ENCODE peak calls at places on chromosome 4, in seven cellular contexts. Z is GM12865; S is cardiac fibroblast; A is cardiac muscle cell; C is lung; X is CD8-positive, alpha-beta T cell; H is WERI-Rb-1. E is an unnamed sample.

GRCh38 chr4:76214269-76214628 is 625 bp upstream of the SCARB2 start:
- DNase-seq in A (no peak), H (no peak), S (no peak), X (no peak), C (peak; percentile 41), Z (no peak), E (peak; percentile 66)

GRCh38 chr4:95181446-95182306 is 367.1 kb downstream of the UNC5C start:
- DNase-seq in H (no peak), A (peak; percentile 19), X (no peak), C (no peak), Z (peak; percentile 18), S (peak; percentile 77), E (no peak)

GRCh38 chr4:169307581-169307980 is 36.8 kb upstream of the SH3RF1 start:
- DNase-seq in X (no peak), Z (no peak), A (no peak), C (no peak), H (no peak), S (no peak), E (no peak)

GRCh38 chr4:66927937-66928336 is 617.4 kb downstream of the CENPC start:
- DNase-seq in H (peak; percentile 37), X (no peak), C (no peak), S (no peak), A (no peak), Z (no peak), E (no peak)

GRCh38 chr4:17721496-17722360 is 59.7 kb downstream of the FAM184B start:
- DNase-seq in Z (no peak), A (peak; percentile 60), C (no peak), H (no peak), S (peak; percentile 54), X (no peak), E (no peak)

GRCh38 chr4:127975121-127975770 is 10.0 kb downstream of the ABHD18 start:
- DNase-seq in A (no peak), Z (no peak), C (no peak), X (no peak), H (no peak), S (peak; percentile 75), E (no peak)

GRCh38 chr4:38663021-38663800 is 788 bp upstream of the KLF3 start:
- DNase-seq in C (no peak), X (peak; percentile 31), Z (no peak), H (no peak), A (peak; percentile 57), S (peak; percentile 45), E (no peak)

GRCh38 chr4:150007512-150007911 is 70.7 kb upstream of the DCLK2 start:
- DNase-seq in C (no peak), Z (no peak), X (no peak), A (no peak), S (peak; percentile 56), H (no peak), E (no peak)

GRCh38 chr4:55866290-55866907 is 13.0 kb downstream of the EXOC1 start:
- DNase-seq in S (peak; percentile 98), H (no peak), Z (peak; percentile 38), A (peak; percentile 93), X (no peak), C (no peak), E (no peak)

GRCh38 chr4:122777846-122778501 is 45.5 kb downstream of the BBS12 start:
- DNase-seq in X (no peak), S (peak; percentile 96), Z (no peak), A (peak; percentile 70), C (no peak), H (no peak), E (no peak)

GRCh38 chr4:140653718-140654515 is 85.2 kb upstream of the UCP1 start:
- DNase-seq in A (peak; percentile 92), Z (no peak), S (peak; percentile 25), C (no peak), H (no peak), X (no peak), E (no peak)

GRCh38 chr4:69830529-69831269 is 29.2 kb downstream of the SULT1E1 start:
- DNase-seq in C (no peak), Z (peak; percentile 36), S (peak; percentile 45), A (peak; percentile 63), X (no peak), H (no peak), E (peak; percentile 71)

DNA sequence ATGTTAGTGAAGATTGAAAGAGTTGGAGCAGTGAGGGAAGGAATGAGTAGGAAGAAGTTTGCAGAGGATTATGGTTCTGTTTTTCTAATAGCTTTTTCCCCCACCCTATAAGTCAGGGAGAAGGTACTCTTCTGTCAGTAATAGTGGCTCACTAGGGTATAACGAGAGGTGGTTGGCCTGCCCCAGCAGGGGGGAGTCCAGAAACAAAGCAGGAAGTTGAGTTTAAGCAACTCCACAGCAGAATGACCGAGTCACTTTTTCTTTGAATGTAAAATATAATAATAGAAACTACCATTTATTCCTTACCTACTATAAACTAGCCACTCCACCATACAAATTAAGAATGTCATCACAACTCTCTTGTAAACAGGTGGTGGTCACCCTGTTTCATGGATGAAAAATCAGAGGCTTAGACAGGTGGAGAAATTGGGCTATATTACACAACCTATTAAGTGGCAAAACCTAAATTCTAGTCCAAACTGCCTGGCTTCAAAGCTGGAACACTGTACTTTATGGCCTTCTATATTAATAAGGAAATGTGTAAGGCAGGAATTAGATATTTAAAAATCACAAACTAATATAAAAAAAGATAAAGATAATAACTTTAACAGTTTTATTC is 21.9 kb downstream of the AP1AR start:
- DNase-seq in Z (no peak), S (no peak), H (no peak), C (no peak), A (no peak), X (no peak), E (no peak)
- H3K4me3 ChIP-seq in Z (no peak overlapping the region), S (no peak overlapping the region), H (no peak overlapping the region), C (no peak overlapping the region), A (no peak overlapping the region), X (no peak overlapping the region), E (no peak overlapping the region)

DNA sequence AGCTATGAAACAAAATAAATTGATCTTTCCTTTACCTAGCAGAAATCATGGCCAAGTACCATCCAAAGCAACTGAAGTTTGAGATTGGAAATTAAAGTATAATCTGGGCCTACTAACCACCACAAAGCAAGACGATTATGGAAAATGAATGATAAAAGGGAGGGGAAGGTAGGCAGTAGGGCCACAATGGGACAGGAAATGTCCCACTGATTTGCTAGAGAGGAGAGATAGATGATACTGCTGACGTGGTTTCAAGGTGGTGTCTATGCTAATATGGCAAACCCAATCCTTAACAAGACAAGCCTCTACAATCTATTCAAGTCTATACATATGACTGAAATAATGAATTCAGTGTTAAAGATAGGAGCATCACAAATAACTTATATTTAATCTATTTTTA is 6.1 kb downstream of the TMPRSS11F start:
- DNase-seq in S (no peak), C (no peak), Z (no peak), H (no peak), A (no peak), X (no peak), E (no peak)
- H3K4me3 ChIP-seq in S (no peak overlapping the region), C (no peak overlapping the region), Z (no peak overlapping the region), H (no peak overlapping the region), A (no peak overlapping the region), X (no peak overlapping the region), E (no peak overlapping the region)

GRCh38 chr4:6275898-6276563 is 6.4 kb downstream of the WFS1 start:
- DNase-seq in H (no peak), Z (no peak), X (no peak), S (no peak), A (no peak), C (no peak), E (peak; percentile 16)

GRCh38 chr4:6278801-6279197 is 9.1 kb downstream of the WFS1 start:
- DNase-seq in S (peak; percentile 19), H (no peak), A (peak; percentile 84), X (no peak), Z (peak; percentile 78), C (peak; percentile 46), E (peak; percentile 56)

GRCh38 chr4:6277935-6278800 is 8.5 kb downstream of the WFS1 start:
- DNase-seq in S (no peak), Z (no peak), H (no peak), C (no peak), A (no peak), X (no peak), E (no peak)

GRCh38 chr4:6275351-6275750 is 5.7 kb downstream of the WFS1 start:
- DNase-seq in Z (no peak), H (no peak), A (no peak), X (no peak), S (no peak), C (no peak), E (no peak)

DNA sequence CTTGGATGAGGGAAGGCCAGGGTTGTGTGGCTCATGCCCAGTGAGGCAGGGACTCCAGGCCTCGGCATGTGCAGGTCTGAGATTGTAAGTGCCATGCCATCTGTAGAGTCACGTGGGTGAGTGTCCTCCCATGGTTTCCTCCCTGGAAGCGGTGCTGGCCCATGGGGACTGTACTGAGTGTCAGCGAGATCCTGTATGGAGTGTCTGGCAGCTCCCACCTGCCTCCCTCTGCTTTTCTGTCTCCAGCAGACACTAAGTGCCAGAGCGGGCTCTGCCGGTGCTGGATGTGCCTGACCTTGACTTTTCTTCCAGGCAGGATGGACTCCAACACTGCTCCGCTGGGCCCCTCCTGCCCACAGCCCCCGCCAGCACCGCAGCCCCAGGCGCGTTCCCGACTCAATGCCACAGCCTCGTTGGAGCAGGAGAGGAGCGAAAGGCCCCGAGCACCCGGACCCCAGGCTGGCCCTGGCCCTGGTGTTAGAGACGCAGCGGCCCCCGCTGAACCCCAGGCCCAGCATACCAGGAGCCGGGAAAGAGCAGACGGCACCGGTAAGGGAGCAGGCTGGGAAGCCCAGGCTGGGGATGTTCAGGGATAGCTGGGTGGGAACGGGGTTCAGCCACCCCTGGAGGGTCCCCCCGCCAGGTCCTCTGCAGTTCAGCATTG is 7.6 kb downstream of the WFS1 start:
- DNase-seq in X (no peak), Z (no peak), A (no peak), C (no peak), S (no peak), H (no peak), E (no peak)
- H3K4me3 ChIP-seq in X (no peak overlapping the region), Z (no peak overlapping the region), A (no peak overlapping the region), C (no peak overlapping the region), S (no peak overlapping the region), H (no peak overlapping the region), E (no peak overlapping the region)

GRCh38 chr4:86250616-86251015 is 109.2 kb downstream of the MAPK10 start:
- DNase-seq in X (no peak), A (no peak), Z (no peak), H (no peak), C (no peak), S (no peak), E (no peak)

GRCh38 chr4:86247906-86248305 is 111.9 kb downstream of the MAPK10 start:
- DNase-seq in X (no peak), H (no peak), S (no peak), C (no peak), A (no peak), Z (peak; percentile 57), E (no peak)

GRCh38 chr4:86250006-86250405 is 109.8 kb downstream of the MAPK10 start:
- DNase-seq in Z (no peak), A (no peak), S (no peak), C (no peak), X (no peak), H (no peak), E (no peak)

GRCh38 chr4:86247328-86247727 is 112.5 kb downstream of the MAPK10 start:
- DNase-seq in X (no peak), S (no peak), H (no peak), Z (no peak), C (no peak), A (no peak), E (no peak)

DNA sequence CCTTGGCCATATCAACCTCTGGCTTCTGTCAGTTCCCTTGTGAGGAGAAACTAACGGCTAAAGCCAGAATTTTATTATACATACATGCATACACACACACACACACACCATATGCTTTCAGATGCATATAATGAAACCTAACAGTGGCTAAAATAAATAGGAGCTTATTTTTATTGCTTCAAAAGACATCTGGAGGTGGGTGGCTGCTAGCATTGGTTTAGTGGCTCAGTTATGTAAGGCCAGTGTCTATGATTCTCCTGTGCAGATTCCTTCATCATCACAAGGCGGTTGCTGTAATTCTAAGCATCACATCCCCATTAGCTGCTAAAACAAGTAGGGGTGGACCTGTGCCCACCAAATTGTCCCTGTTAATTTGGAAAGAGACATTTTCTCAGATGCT is 110.8 kb downstream of the MAPK10 start:
- DNase-seq in Z (no peak), X (no peak), A (no peak), H (no peak), C (no peak), S (no peak), E (no peak)
- H3K4me3 ChIP-seq in Z (no peak overlapping the region), X (no peak overlapping the region), A (no peak overlapping the region), H (no peak overlapping the region), C (no peak overlapping the region), S (no peak overlapping the region), E (no peak overlapping the region)